ENCODE peak calls at places on chromosomes 11 and 22, in four cellular contexts. X, V, S and L are unnamed samples.

GRCh38 chr11:126115253-126115540 is 52.5 kb upstream of the CDON start:
- DNase-seq in X (no peak), V (no peak), S (no peak), L (peak; percentile 82)

GRCh38 chr22:46035380-46035741 is 58.4 kb upstream of the WNT7B start:
- DNase-seq in X (no peak), V (no peak), S (no peak), L (no peak)

GRCh38 chr11:43904737-43905515 is 24.3 kb downstream of the ALKBH3 start:
- DNase-seq in X (peak; percentile 74), V (no peak), S (peak; percentile 50), L (no peak)

GRCh38 chr11:78828582-78829520 is 254.2 kb upstream of the NARS2 start:
- DNase-seq in X (no peak), V (peak; percentile 46), S (no peak), L (no peak)

GRCh38 chr22:37278261-37278660 is 4.0 kb upstream of the CYTH4 start:
- DNase-seq in X (no peak), V (no peak), S (no peak), L (no peak)

GRCh38 chr11:44397586-44398178 is 87.7 kb upstream of the ALX4 start:
- DNase-seq in X (no peak), V (no peak), S (no peak), L (no peak)

GRCh38 chr11:14414470-14415461 is 55.8 kb upstream of the RRAS2 start:
- DNase-seq in X (no peak), V (no peak), S (no peak), L (no peak)

GRCh38 chr22:37088108-37088605 is 21.4 kb downstream of the TMPRSS6 start:
- DNase-seq in X (peak; percentile 12), V (no peak), S (no peak), L (no peak)

GRCh38 chr11:77619576-77620198 is 17.9 kb downstream of the CLNS1A start:
- DNase-seq in X (no peak), V (peak; percentile 41), S (no peak), L (no peak)

GRCh38 chr22:31768422-31769059 is 14.7 kb downstream of the DEPDC5 start:
- DNase-seq in X (no peak), V (no peak), S (no peak), L (no peak)

GRCh38 chr11:100557830-100558611 is 129.1 kb upstream of the ARHGAP42 start:
- DNase-seq in X (peak; percentile 16), V (no peak), S (no peak), L (no peak)

GRCh38 chr11:115623021-115623451 is 118.8 kb upstream of the CADM1 start:
- DNase-seq in X (peak; percentile 91), V (no peak), S (no peak), L (peak; percentile 72)

GRCh38 chr11:130480721-130481140 is 32.3 kb downstream of the ADAMTS15 start:
- DNase-seq in X (no peak), V (no peak), S (no peak), L (no peak)

GRCh38 chr22:49103314-49104052 is 724.2 kb downstream of the BRD1 start:
- DNase-seq in X (no peak), V (no peak), S (peak; percentile 34), L (no peak)

GRCh38 chr11:66950113-66950535 is 8.1 kb downstream of the PC start:
- DNase-seq in X (peak; percentile 91), V (no peak), S (peak; percentile 65), L (peak; percentile 91)

GRCh38 chr11:75380716-75381420 is 18.4 kb upstream of the RPS3 start:
- DNase-seq in X (no peak), V (peak; percentile 78), S (no peak), L (no peak)

GRCh38 chr11:132898021-132898420 is 634.3 kb downstream of the OPCML start:
- DNase-seq in X (peak; percentile 76), V (no peak), S (no peak), L (no peak)

GRCh38 chr11:589798-590197 is 13.5 kb downstream of the PHRF1 start:
- DNase-seq in X (no peak), V (no peak), S (no peak), L (no peak)

GRCh38 chr11:88656315-88656714 is 318.8 kb upstream of the CTSC start:
- DNase-seq in X (no peak), V (no peak), S (no peak), L (no peak)

GRCh38 chr11:64241175-64241429 is 207 bp downstream of the FKBP2 start:
- DNase-seq in X (no peak), V (no peak), S (no peak), L (no peak)

GRCh38 chr22:43142881-43143562 is at the start of gene MCAT:
- DNase-seq in X (peak; percentile 55), V (peak; percentile 81), S (peak; percentile 88), L (peak; percentile 75)

DNA sequence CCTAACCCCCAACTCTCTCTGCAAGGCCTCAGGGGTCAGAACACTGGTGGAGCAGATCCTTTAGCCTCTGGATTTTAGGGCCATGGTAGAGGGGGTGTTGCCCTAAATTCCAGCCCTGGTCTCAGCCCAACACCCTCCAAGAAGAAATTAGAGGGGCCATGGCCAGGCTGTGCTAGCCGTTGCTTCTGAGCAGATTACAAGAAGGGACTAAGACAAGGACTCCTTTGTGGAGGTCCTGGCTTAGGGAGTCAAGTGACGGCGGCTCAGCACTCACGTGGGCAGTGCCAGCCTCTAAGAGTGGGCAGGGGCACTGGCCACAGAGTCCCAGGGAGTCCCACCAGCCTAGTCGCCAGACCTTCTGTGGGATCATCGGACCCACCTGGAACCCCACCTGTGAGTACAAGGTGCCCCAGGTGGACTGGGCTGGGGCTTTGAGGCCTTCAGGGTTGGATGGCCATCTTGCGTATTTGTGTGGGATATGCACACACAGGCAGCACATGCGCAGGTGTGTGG is at the start of gene BEST1:
- DNase-seq in X (no peak), V (no peak), S (peak; percentile 82), L (no peak)
- H3K27ac ChIP-seq in X (peak within 1 kb of the TSS; percentile 24), V (no peak within 1 kb of the TSS), S (peak within 1 kb of the TSS; percentile 99), L (no peak within 1 kb of the TSS)

GRCh38 chr11:68354181-68354872 is 41.9 kb downstream of the LRP5 start:
- DNase-seq in X (peak; percentile 81), V (no peak), S (no peak), L (peak; percentile 80)
- H3K27ac ChIP-seq in X (peak overlapping the region; percentile 73), V (no peak overlapping the region), S (no peak overlapping the region), L (peak overlapping the region; percentile 50)

DNA sequence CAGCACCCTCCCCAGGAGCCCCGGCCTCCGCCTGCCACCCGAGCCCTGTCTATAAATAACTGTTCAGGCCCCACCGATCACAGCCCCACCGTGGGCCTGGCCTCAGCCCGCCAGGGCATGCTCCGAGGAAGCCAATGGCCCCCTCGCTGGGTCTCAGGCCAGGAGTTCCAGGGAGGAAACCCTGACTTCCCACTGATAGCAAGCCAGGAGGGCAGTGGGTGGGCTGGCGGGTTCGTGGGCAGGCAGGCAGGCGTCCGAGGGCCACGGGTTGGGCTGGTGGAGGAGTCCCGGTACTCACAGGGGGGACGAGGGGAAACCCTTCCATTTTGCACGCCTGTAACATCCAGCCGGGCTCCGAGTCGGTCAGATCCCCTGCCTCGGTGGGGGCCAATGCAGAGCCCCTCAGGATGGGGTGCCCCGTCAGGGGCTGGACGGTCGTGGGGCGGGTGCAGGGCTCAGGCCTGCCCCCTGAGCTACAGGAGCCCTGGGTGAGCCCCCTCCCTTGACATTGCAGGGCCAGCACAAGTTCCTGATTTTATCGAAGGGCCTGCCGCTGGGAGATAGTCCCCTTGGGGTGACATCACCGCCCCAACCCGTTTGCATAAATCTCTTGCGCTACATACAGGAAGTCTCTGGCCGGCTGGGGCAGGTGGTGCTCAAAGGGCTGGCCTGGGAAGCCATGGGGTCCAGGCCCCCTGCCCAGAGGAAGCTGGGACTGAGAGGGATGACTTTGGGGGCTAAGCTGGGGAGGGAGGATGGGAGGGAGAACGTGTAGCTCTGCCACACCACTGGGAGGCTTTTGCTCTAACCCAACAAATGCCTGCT is at the start of gene SPI1:
- DNase-seq in X (no peak), V (peak; percentile 97), S (peak; percentile 33), L (peak; percentile 54)
- H3K27ac ChIP-seq in X (no peak within 1 kb of the TSS), V (peak within 1 kb of the TSS; percentile 100), S (peak within 1 kb of the TSS; percentile 70), L (no peak within 1 kb of the TSS)

GRCh38 chr11:19512621-19513020 is 200.0 kb upstream of the NAV2 start:
- DNase-seq in X (no peak), V (no peak), S (no peak), L (no peak)
- H3K27ac ChIP-seq in X (no peak overlapping the region), V (no peak overlapping the region), S (no peak overlapping the region), L (no peak overlapping the region)

GRCh38 chr11:120211522-120212258 is 858 bp downstream of the OAF start:
- DNase-seq in X (no peak), V (no peak), S (no peak), L (no peak)
- H3K27ac ChIP-seq in X (peak overlapping the region; percentile 65), V (peak overlapping the region; percentile 45), S (peak overlapping the region; percentile 64), L (peak overlapping the region; percentile 56)

DNA sequence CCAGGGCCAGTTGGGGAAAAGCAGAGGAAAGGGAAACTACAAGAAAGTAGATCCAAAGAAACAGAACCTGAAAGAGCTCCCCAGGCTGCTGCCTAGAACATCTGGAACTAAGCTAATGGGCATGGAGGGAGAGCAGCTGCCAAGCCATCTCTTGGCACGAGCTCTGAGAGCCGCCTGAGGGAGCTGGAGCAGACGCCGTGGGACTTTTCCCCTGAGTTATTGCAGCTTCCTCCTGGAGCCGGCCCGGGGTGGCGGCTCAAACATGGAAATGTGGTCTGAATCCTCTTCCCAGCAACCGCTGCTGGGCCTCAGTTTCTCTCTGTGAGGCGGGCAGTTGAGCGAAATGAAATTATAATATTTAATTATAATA is 41.8 kb downstream of the LIF start:
- DNase-seq in X (no peak), V (no peak), S (no peak), L (no peak)
- H3K27ac ChIP-seq in X (peak overlapping the region; percentile 100), V (no peak overlapping the region), S (no peak overlapping the region), L (peak overlapping the region; percentile 68)

GRCh38 chr22:26580240-26580962 is 9.5 kb downstream of the TPST2 start:
- DNase-seq in X (no peak), V (no peak), S (no peak), L (no peak)

GRCh38 chr22:26581026-26581425 is 8.9 kb downstream of the TPST2 start:
- DNase-seq in X (no peak), V (no peak), S (no peak), L (no peak)

GRCh38 chr22:26579331-26579886 is 10.5 kb downstream of the TPST2 start:
- DNase-seq in X (no peak), V (peak; percentile 88), S (peak; percentile 7), L (no peak)

GRCh38 chr22:26584010-26584409 is 5.9 kb downstream of the TPST2 start:
- DNase-seq in X (no peak), V (no peak), S (no peak), L (no peak)

DNA sequence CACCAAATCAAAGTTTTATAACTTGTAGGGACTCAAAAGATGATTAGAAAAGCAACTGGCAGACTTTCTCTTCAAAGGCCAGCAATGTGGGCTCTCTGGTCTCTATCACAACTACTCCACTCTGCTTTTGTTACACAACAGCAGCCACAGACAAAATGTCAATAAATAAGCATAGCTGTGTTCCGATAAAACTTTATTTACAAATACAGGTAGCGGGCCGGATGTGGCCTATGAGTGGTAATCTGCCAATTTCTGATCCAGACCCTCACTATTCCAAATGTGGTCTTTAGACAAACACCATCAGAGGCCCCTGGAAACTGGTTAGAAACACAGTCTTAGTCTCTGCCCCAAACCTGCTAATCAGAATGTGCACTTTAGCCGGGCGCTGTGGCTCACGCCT is 8.2 kb downstream of the TPST2 start:
- DNase-seq in X (no peak), V (no peak), S (no peak), L (no peak)
- H3K27ac ChIP-seq in X (no peak overlapping the region), V (no peak overlapping the region), S (no peak overlapping the region), L (no peak overlapping the region)